ENCODE peak calls at places on chromosomes 16 and 17, in ten cellular contexts. K, J, P, R, V, T, M, O, Y and G are unnamed samples.

GRCh38 chr16:80946481-80946880 is 60.2 kb downstream of the CMC2 start:
- DNase-seq in K (no peak), J (no peak), P (no peak), R (no peak), V (no peak), T (no peak), M (no peak), O (no peak), Y (no peak), G (no peak)

GRCh38 chr17:45902892-45903346 is 8.6 kb downstream of the MAPT start:
- DNase-seq in K (no peak), J (no peak), P (no peak), R (no peak), V (peak; percentile 68), T (no peak), M (no peak), O (no peak), Y (no peak), G (no peak)

GRCh38 chr16:86199871-86200700 is 301.1 kb downstream of the IRF8 start:
- DNase-seq in K (no peak), J (no peak), P (no peak), R (no peak), V (no peak), T (no peak), M (peak; percentile 68), O (no peak), Y (no peak), G (no peak)

GRCh38 chr17:19876524-19877161 is 8.9 kb upstream of the ULK2 start:
- DNase-seq in K (no peak), J (peak; percentile 87), P (no peak), R (no peak), V (no peak), T (peak; percentile 2), M (no peak), O (peak; percentile 70), Y (peak; percentile 9), G (no peak)

GRCh38 chr17:19304209-19304608 is 58.3 kb downstream of the B9D1 start:
- DNase-seq in K (peak; percentile 29), J (peak; percentile 57), P (peak; percentile 21), R (peak; percentile 83), V (peak; percentile 31), T (no peak), M (peak; percentile 83), O (no peak), Y (no peak), G (no peak)

GRCh38 chr17:66190738-66191606 is 961 bp downstream of the CEP112 start:
- DNase-seq in K (no peak), J (no peak), P (no peak), R (peak; percentile 63), V (no peak), T (no peak), M (peak; percentile 82), O (no peak), Y (no peak), G (no peak)

GRCh38 chr16:88346680-88347505 is 35.9 kb upstream of the ZNF469 start:
- DNase-seq in K (no peak), J (no peak), P (no peak), R (no peak), V (no peak), T (no peak), M (no peak), O (no peak), Y (no peak), G (no peak)

GRCh38 chr17:8991514-8992285 is 26.2 kb upstream of the PIK3R5 start:
- DNase-seq in K (peak; percentile 63), J (peak; percentile 65), P (no peak), R (peak; percentile 80), V (peak; percentile 71), T (no peak), M (peak; percentile 67), O (peak; percentile 51), Y (peak; percentile 30), G (no peak)

GRCh38 chr17:74355065-74355464 is 6.6 kb downstream of the BTBD17 start:
- DNase-seq in K (no peak), J (no peak), P (no peak), R (no peak), V (no peak), T (no peak), M (no peak), O (no peak), Y (no peak), G (no peak)

GRCh38 chr17:49227436-49228261 is 2.9 kb downstream of the PHOSPHO1 start:
- DNase-seq in K (peak; percentile 82), J (peak; percentile 74), P (peak; percentile 3), R (peak; percentile 85), V (peak; percentile 79), T (no peak), M (peak; percentile 51), O (peak; percentile 76), Y (peak; percentile 56), G (no peak)

GRCh38 chr16:57297856-57298255 is 13.4 kb upstream of the PLLP start:
- DNase-seq in K (peak; percentile 67), J (peak; percentile 90), P (no peak), R (no peak), V (no peak), T (no peak), M (no peak), O (peak; percentile 51), Y (no peak), G (no peak)

GRCh38 chr17:1764274-1764673 is 2.4 kb downstream of the SERPINF1 start:
- DNase-seq in K (no peak), J (peak; percentile 95), P (peak; percentile 54), R (peak; percentile 83), V (no peak), T (peak; percentile 29), M (peak; percentile 95), O (peak; percentile 74), Y (peak; percentile 35), G (no peak)

GRCh38 chr17:64354824-64355535 is 35.7 kb downstream of the PECAM1 start:
- DNase-seq in K (no peak), J (peak; percentile 43), P (no peak), R (no peak), V (no peak), T (no peak), M (peak; percentile 76), O (no peak), Y (no peak), G (no peak)

GRCh38 chr16:6111390-6111789 is 1013.8 kb upstream of the EEF2KMT start:
- DNase-seq in K (no peak), J (no peak), P (no peak), R (no peak), V (no peak), T (no peak), M (no peak), O (no peak), Y (no peak), G (no peak)

GRCh38 chr16:2720719-2721633 is 952 bp upstream of the PRSS27 start:
- DNase-seq in K (peak; percentile 91), J (peak; percentile 96), P (peak; percentile 49), R (peak; percentile 79), V (peak; percentile 83), T (peak; percentile 84), M (peak; percentile 74), O (peak; percentile 93), Y (peak; percentile 82), G (peak; percentile 28)

GRCh38 chr16:67661101-67661661 is 421 bp downstream of the PARD6A start:
- DNase-seq in K (no peak), J (peak; percentile 39), P (no peak), R (peak; percentile 66), V (peak; percentile 40), T (no peak), M (peak; percentile 61), O (no peak), Y (no peak), G (no peak)

GRCh38 chr16:9528680-9529079 is 437.2 kb downstream of the HAPSTR1 start:
- DNase-seq in K (no peak), J (no peak), P (no peak), R (no peak), V (no peak), T (no peak), M (no peak), O (no peak), Y (no peak), G (no peak)

GRCh38 chr17:72794152-72794551 is 298.3 kb downstream of the SLC39A11 start:
- DNase-seq in K (no peak), J (no peak), P (no peak), R (no peak), V (no peak), T (no peak), M (no peak), O (no peak), Y (no peak), G (no peak)

GRCh38 chr16:83552193-83552592 is 255.6 kb upstream of the HSBP1 start:
- DNase-seq in K (no peak), J (no peak), P (no peak), R (peak; percentile 49), V (no peak), T (no peak), M (peak; percentile 76), O (no peak), Y (no peak), G (no peak)

GRCh38 chr16:74987027-74987681 is 2.2 kb upstream of the WDR59 start:
- DNase-seq in K (no peak), J (no peak), P (no peak), R (no peak), V (no peak), T (no peak), M (no peak), O (no peak), Y (no peak), G (no peak)

GRCh38 chr16:77059441-77059840 is 131.5 kb upstream of the MON1B start:
- DNase-seq in K (no peak), J (no peak), P (no peak), R (peak; percentile 16), V (no peak), T (no peak), M (peak; percentile 1), O (no peak), Y (no peak), G (no peak)

GRCh38 chr17:19317359-19318095 is 45.0 kb downstream of the B9D1 start:
- DNase-seq in K (peak; percentile 91), J (no peak), P (no peak), R (peak; percentile 93), V (peak; percentile 48), T (no peak), M (peak; percentile 84), O (no peak), Y (no peak), G (no peak)

GRCh38 chr16:86709103-86709502 is 130.8 kb downstream of the FOXL1 start:
- DNase-seq in K (no peak), J (no peak), P (no peak), R (no peak), V (no peak), T (no peak), M (no peak), O (no peak), Y (no peak), G (no peak)

GRCh38 chr17:68346448-68346847 is 55.2 kb downstream of the ARSG start:
- DNase-seq in K (peak; percentile 99), J (peak; percentile 96), P (peak; percentile 98), R (no peak), V (no peak), T (peak; percentile 54), M (no peak), O (peak; percentile 75), Y (peak; percentile 46), G (no peak)

GRCh38 chr17:45302649-45303173 is 14.1 kb downstream of the MAP3K14 start:
- DNase-seq in K (peak; percentile 77), J (peak; percentile 82), P (no peak), R (no peak), V (no peak), T (no peak), M (peak; percentile 82), O (no peak), Y (no peak), G (no peak)

GRCh38 chr16:13923703-13924298 is 3.8 kb downstream of the ERCC4 start:
- DNase-seq in K (peak; percentile 78), J (peak; percentile 70), P (no peak), R (peak; percentile 77), V (no peak), T (no peak), M (peak; percentile 54), O (no peak), Y (no peak), G (no peak)

GRCh38 chr17:21211825-21212479 is 2.0 kb downstream of the TMEM11 start:
- DNase-seq in K (no peak), J (peak; percentile 17), P (no peak), R (no peak), V (no peak), T (no peak), M (no peak), O (no peak), Y (no peak), G (no peak)

GRCh38 chr16:82629441-82630027 is 2.8 kb downstream of the CDH13 start:
- DNase-seq in K (no peak), J (no peak), P (no peak), R (peak; percentile 76), V (no peak), T (no peak), M (peak; percentile 51), O (no peak), Y (no peak), G (no peak)